ENCODE peak calls at places on chromosomes 12 and 14, in six cellular contexts. L is heart left ventricle, N is tibial artery, I is IMR-90, A is gastrocnemius medialis, X is uterus. W is an unnamed sample.

GRCh38 chr12:60162988-60163720 is 567.3 kb downstream of the SLC16A7 start:
- DNase-seq in L (no peak), N (no peak), I (no peak), A (no peak), X (no peak), W (no peak)

GRCh38 chr14:90780519-90780918 is 35.7 kb downstream of the TTC7B start:
- DNase-seq in L (peak; percentile 35), N (no peak), I (no peak), A (no peak), X (peak; percentile 4), W (no peak)

GRCh38 chr12:25713264-25713663 is 160.2 kb upstream of the LMNTD1 start:
- DNase-seq in L (no peak), N (no peak), I (no peak), A (no peak), X (no peak), W (no peak)

GRCh38 chr12:51421266-51421884 is 3.3 kb upstream of the SLC4A8 start:
- DNase-seq in L (no peak), N (no peak), I (peak; percentile 72), A (no peak), X (no peak), W (peak; percentile 27)

GRCh38 chr14:102146423-102146822 is 6.7 kb downstream of the WDR20 start:
- DNase-seq in L (no peak), N (no peak), I (no peak), A (no peak), X (no peak), W (no peak)

GRCh38 chr12:21941522-21942376 is 523 bp upstream of the ABCC9 start:
- DNase-seq in L (peak; percentile 82), N (peak; percentile 58), I (peak; percentile 26), A (peak; percentile 53), X (peak; percentile 78), W (no peak)

GRCh38 chr12:9731797-9732196 is 1.1 kb downstream of the CLECL1 start:
- DNase-seq in L (no peak), N (no peak), I (no peak), A (no peak), X (no peak), W (no peak)

GRCh38 chr12:50057896-50058670 is 687 bp downstream of the ASIC1 start:
- DNase-seq in L (no peak), N (no peak), I (no peak), A (no peak), X (no peak), W (no peak)

GRCh38 chr14:77323571-77323970 is 2.7 kb downstream of the GSTZ1 start:
- DNase-seq in L (no peak), N (no peak), I (no peak), A (no peak), X (no peak), W (no peak)

GRCh38 chr12:43329381-43329780 is 222.6 kb downstream of the ADAMTS20 start:
- DNase-seq in L (no peak), N (no peak), I (peak; percentile 12), A (no peak), X (no peak), W (no peak)

GRCh38 chr12:57611116-57611809 is at the start of gene ARHGEF25:
- DNase-seq in L (peak; percentile 91), N (peak; percentile 64), I (peak; percentile 53), A (no peak), X (peak; percentile 88), W (no peak)

GRCh38 chr14:21191261-21191808 is 35.5 kb upstream of the OR5AU1 start:
- DNase-seq in L (no peak), N (no peak), I (no peak), A (no peak), X (no peak), W (no peak)

GRCh38 chr12:91111366-91112321 is at the start of gene LUM:
- DNase-seq in L (no peak), N (peak; percentile 52), I (peak; percentile 69), A (peak; percentile 3), X (peak; percentile 41), W (peak; percentile 93)

GRCh38 chr14:99073401-99073800 is 198.6 kb downstream of the BCL11B start:
- DNase-seq in L (no peak), N (no peak), I (no peak), A (no peak), X (no peak), W (no peak)

DNA sequence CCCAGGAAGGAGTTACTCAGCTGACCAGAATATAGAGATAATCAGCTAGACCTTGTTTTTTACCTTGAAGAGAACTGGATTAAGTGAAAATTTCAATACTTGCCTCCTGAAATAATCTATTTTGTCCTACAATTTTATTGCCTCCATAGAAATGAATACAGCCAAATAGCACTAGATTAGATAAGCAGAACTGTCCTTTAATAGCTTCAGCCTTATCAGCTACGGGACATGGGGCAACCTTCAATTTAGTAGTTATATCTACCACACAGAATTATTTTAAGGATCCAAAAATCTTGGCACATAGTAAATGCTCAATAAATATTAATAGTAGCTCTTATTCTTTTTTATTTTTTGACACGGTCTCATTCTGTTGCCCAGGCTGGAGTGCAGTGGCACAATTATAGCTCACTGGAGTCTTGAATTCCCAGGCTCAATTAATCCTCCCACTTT is 67.2 kb upstream of the PLEKHG3 start:
- DNase-seq in L (no peak), N (no peak), I (no peak), A (no peak), X (no peak), W (no peak)
- TF ChIP-seq CTCF in L (peak; percentile 3), N (no peak), I (no peak), A (no peak), X (no peak), W (no peak)

GRCh38 chr12:12010277-12011031 is 60.3 kb upstream of the BCL2L14 start:
- DNase-seq in L (peak; percentile 80), N (peak; percentile 71), I (peak; percentile 61), A (peak; percentile 16), X (no peak), W (no peak)
- TF ChIP-seq CTCF in L (no peak), N (no peak), I (no peak), A (no peak), X (no peak), W (no peak)

DNA sequence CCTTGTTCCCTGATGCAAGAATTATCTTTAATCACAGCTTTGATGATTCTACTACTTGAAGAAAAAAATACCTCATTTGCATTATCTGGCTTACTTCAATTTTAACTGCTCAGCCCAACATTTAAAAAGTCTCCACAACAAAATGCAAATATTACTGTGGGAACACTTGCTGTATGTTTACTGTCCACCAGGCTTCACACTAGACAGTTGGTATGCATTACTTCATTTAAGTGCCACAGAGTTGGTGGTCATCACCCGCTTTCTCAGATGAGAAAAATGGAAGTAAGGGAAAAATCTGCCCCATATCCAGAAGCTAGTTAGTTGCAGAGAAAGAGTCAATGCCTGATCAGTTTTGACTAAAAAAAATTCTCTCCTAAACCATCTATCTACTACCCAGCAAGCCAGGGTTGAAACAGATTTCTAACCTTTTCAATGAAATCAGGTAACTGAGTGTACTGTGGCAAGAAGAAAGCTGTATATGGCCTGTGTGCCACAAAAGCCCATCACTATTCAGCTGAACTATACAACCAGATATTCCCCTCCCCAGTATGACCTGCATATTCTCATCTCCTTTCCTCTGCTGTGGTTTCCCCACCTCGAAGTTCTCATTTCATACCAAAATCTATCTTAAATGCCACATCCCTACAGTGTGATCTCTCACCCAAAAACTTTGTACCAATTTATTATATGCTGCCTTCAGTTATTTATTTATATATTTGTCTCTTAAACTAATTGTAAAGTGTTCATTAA is 90.3 kb downstream of the ATP2B1 start:
- DNase-seq in L (no peak), N (no peak), I (no peak), A (no peak), X (no peak), W (no peak)
- TF ChIP-seq CTCF in L (no peak), N (no peak), I (peak; percentile 4), A (no peak), X (no peak), W (no peak)

DNA sequence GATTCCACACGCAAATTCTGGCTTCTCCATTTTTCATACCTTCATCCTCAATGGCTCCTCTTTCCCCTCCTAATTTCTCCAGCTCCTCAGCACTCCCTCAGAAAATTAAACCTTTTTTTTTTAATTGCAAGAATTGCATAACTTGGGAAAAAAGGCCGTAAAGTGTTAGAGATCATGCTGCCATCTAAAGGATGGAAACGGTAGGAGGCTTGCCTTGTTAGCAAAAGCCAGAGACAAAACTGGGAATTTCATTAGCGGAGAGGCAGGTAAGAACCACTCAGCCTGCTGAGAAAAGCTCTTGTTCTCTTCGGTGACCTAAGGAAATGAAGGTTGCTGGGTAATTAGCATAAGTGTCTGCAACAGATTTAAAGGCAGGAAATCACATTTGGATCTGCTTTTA is 204.3 kb downstream of the AEBP2 start:
- DNase-seq in L (no peak), N (no peak), I (peak; percentile 68), A (no peak), X (no peak), W (peak; percentile 25)
- TF ChIP-seq CTCF in L (peak; percentile 44), N (peak; percentile 71), I (peak; percentile 70), A (peak; percentile 11), X (peak; percentile 68), W (peak; percentile 62)

GRCh38 chr12:31705651-31706050 is 23.2 kb downstream of the AMN1 start:
- DNase-seq in L (no peak), N (no peak), I (no peak), A (no peak), X (no peak), W (no peak)

GRCh38 chr12:31702047-31702446 is 26.8 kb downstream of the AMN1 start:
- DNase-seq in L (no peak), N (no peak), I (peak; percentile 10), A (no peak), X (no peak), W (peak; percentile 10)
- TF ChIP-seq CTCF in L (no peak), N (peak; percentile 14), I (no peak), A (no peak), X (no peak), W (no peak)

DNA sequence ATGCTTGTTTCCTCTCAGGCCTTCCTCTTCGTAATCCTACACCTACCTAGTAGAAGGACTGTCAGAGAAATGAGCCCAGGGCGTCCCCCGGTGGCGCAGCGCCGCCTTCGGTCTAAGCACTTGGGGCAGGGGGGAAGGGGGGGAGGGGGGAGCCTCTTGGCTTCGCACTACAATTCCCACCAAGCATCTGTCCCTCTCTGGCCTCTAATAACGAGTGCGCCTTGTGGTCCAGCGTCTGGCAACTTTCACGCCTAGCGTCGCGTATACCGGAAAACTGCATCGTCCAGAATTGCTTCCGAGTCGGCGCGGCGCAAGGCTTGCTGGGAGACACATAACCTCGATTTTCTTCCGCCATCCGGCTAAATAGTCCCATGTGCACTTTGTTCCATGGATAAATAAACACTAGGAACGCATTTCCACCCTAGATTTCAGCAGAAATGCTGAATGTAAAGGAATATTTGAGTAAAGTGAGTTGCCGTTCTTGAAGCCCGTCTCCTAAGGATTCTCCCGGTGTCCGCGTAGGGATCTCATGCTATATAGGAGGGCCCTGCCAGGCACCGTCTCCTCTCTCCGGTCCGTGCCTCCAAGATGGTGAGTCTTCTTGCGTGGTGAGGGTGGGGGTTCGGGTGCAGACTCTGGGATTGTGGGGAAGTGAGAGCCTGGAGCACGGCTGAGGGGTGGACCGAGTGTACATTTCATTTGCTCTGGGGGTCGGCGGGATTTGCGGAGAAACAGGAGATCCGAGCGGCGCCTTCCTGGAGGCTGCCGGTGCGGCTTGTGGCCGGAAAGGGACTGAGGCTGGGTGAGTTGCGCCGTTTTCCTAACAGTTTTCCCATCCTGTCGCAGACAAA is at the start of gene RPS26:
- DNase-seq in L (peak; percentile 95), N (peak; percentile 97), I (peak; percentile 100), A (peak; percentile 96), X (peak; percentile 96), W (peak; percentile 100)
- TF ChIP-seq CTCF in L (peak; percentile 64), N (peak; percentile 46), I (peak; percentile 53), A (peak; percentile 11), X (peak; percentile 2), W (peak; percentile 39)

W was measured in HFF-Myc.